ENCODE peak calls at places on chromosomes 6 and 20, in six cellular contexts. Q is spleen, A is HCT116, B is endothelial cell of umbilical vein, V is K562, P is stomach. I is an unnamed sample.

GRCh38 chr6:56804996-56805395 is 149.9 kb upstream of the BEND6 start:
- DNase-seq in P (no peak), B (peak; percentile 80), A (no peak), Q (no peak), V (no peak), I (no peak)

GRCh38 chr20:46708172-46708860 is 1.1 kb upstream of the SLC2A10 start:
- DNase-seq in B (no peak), P (peak; percentile 65), V (no peak), Q (no peak), A (no peak), I (no peak)

GRCh38 chr20:38337561-38338140 is 8.6 kb upstream of the LBP start:
- DNase-seq in A (peak; percentile 74), V (peak; percentile 85), B (no peak), Q (no peak), P (no peak), I (no peak)

GRCh38 chr6:139452176-139452876 is 77.9 kb upstream of the CITED2 start:
- DNase-seq in A (no peak), P (no peak), V (no peak), Q (no peak), B (peak; percentile 79), I (no peak)

GRCh38 chr20:62064788-62065668 is 653 bp downstream of the TAF4 start:
- DNase-seq in Q (peak; percentile 88), V (peak; percentile 78), P (peak; percentile 40), B (no peak), A (no peak), I (no peak)

GRCh38 chr20:38896009-38896594 is 30.1 kb upstream of the FAM83D start:
- DNase-seq in B (no peak), P (no peak), A (no peak), V (no peak), Q (no peak), I (no peak)

GRCh38 chr6:166317261-166318212 is 9.3 kb upstream of the PRR18 start:
- DNase-seq in V (no peak), A (no peak), B (no peak), P (no peak), Q (no peak), I (no peak)

GRCh38 chr6:152594726-152595125 is 42.4 kb downstream of the SYNE1 start:
- DNase-seq in P (no peak), Q (no peak), V (no peak), B (no peak), A (no peak), I (no peak)

GRCh38 chr20:18019068-18019467 is 38.6 kb downstream of the OVOL2 start:
- DNase-seq in Q (peak; percentile 51), P (no peak), A (no peak), B (no peak), V (peak; percentile 35), I (no peak)

GRCh38 chr20:24657878-24658620 is 188.6 kb downstream of the SYNDIG1 start:
- DNase-seq in A (no peak), B (no peak), P (no peak), Q (no peak), V (no peak), I (no peak)

GRCh38 chr20:3193806-3194616 is 10.5 kb downstream of the DDRGK1 start:
- DNase-seq in A (no peak), V (no peak), B (no peak), Q (peak; percentile 45), P (no peak), I (no peak)

GRCh38 chr6:75222261-75222660 is 16.4 kb upstream of the COL12A1 start:
- DNase-seq in P (no peak), Q (no peak), B (no peak), V (no peak), A (no peak), I (no peak)

GRCh38 chr20:50588034-50588736 is 78.0 kb downstream of the PTPN1 start:
- DNase-seq in A (peak; percentile 39), B (peak; percentile 65), P (peak; percentile 78), V (peak; percentile 85), Q (peak; percentile 92), I (peak; percentile 43)

GRCh38 chr6:169087436-169088046 is 166.1 kb downstream of the THBS2 start:
- DNase-seq in V (no peak), B (no peak), Q (no peak), A (no peak), P (no peak), I (no peak)

GRCh38 chr20:61683721-61684120 is 382.0 kb downstream of the TAF4 start:
- DNase-seq in V (no peak), A (no peak), B (no peak), Q (no peak), P (no peak), I (no peak)

GRCh38 chr20:8633366-8633765 is 435.5 kb upstream of the PLCB4 start:
- DNase-seq in B (peak; percentile 26), V (no peak), Q (no peak), A (no peak), P (no peak), I (no peak)

GRCh38 chr6:35731736-35732532 is 4.9 kb upstream of the ARMC12 start:
- DNase-seq in V (peak; percentile 97), Q (peak; percentile 100), P (peak; percentile 98), B (peak; percentile 87), A (no peak), I (peak; percentile 99)
- TF ChIP-seq POLR2A in V (peak; percentile 89), Q (peak; percentile 40), P (no peak), B (peak; percentile 75), A (no peak), I (peak; percentile 51)

DNA sequence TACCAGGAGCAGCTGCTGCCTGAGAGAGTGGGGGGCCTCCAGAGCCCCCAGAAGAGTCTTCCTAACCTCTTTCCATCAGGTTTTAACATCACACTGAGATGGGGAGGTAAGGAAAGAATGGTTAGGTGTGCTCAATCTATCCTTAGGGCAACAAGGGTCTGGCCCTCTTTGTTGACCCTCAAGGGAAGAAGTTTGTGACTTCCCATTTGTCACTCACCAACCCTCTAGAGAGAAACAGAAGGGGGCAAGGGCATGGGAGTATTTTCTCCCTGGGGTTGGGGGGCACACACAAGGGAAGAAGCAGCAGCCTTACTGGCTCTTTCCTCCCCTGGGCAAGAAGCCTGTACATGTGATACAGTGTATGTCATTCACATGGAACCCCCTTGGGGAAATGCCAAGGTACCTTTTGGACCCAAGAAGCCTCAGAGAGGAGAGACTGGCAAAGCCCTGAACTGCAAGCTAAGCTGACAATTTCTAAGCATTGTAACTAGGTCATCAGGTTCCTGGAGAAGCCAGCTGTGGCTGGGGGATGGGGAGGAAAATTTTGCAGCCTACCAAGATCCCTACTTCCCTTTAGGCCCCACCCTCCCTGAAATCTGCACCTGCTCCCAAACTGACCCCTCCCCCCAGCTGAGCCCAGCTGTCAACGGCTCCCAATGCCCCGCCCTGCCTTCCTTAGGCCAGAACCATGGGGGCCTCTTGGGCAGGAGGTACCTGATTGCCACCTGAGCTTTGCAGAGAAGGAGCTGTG is 14.5 kb downstream of the BCL2L1 start:
- DNase-seq in P (peak; percentile 80), B (no peak), V (peak; percentile 73), A (no peak), Q (peak; percentile 71), I (peak; percentile 81)
- TF ChIP-seq POLR2AphosphoS5 in P (no peak), B (no peak), V (no peak), A (peak; percentile 33), Q (no peak), I (no peak)

GRCh38 chr6:87731818-87732661 is 30.0 kb upstream of the AKIRIN2 start:
- DNase-seq in P (peak; percentile 96), A (peak; percentile 76), Q (peak; percentile 91), V (no peak), B (peak; percentile 88), I (peak; percentile 96)

GRCh38 chr6:87731080-87731479 is 29.0 kb upstream of the AKIRIN2 start:
- DNase-seq in A (no peak), Q (no peak), P (no peak), V (no peak), B (no peak), I (no peak)

GRCh38 chr6:87728706-87729105 is 26.7 kb upstream of the AKIRIN2 start:
- DNase-seq in B (no peak), A (no peak), V (no peak), P (no peak), Q (no peak), I (no peak)

GRCh38 chr6:87724994-87725811 is 23.2 kb upstream of the AKIRIN2 start:
- DNase-seq in B (no peak), A (no peak), V (no peak), P (no peak), Q (no peak), I (no peak)

DNA sequence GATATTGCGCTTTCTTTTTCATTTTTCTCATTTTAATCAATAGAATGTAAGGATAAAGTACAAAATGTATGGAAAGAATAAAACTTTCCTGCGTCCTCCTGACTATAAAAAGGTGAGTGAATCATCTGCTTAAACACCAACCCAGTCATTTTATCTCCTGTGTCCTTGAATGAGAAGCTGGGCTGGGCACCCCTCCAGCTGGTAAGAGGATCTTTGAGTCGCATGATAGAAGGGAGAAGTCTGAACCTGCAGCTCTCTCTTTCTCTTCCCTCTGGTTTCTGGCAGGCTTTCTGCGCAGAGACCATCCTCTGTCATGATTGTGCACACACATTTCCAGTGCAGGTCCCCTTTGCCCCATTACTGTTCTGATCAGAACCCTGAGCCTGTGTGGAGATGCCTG is 28.3 kb upstream of the AKIRIN2 start:
- DNase-seq in V (no peak), Q (no peak), A (no peak), B (no peak), P (no peak), I (peak; percentile 75)
- TF ChIP-seq POLR2A in V (no peak), Q (no peak), A (no peak), B (no peak), P (no peak), I (no peak)

GRCh38 chr6:34039943-34040342 is 105.9 kb downstream of the GRM4 start:
- DNase-seq in V (peak; percentile 74), A (no peak), B (no peak), Q (no peak), P (no peak), I (no peak)
- TF ChIP-seq POLR2AphosphoS5 in V (no peak), A (no peak), B (no peak), Q (no peak), P (no peak), I (no peak)

GRCh38 chr6:156057869-156058268 is 602.2 kb upstream of the NOX3 start:
- DNase-seq in Q (no peak), P (no peak), B (no peak), A (no peak), V (no peak), I (no peak)

GRCh38 chr6:156061465-156061864 is 605.8 kb upstream of the NOX3 start:
- DNase-seq in B (no peak), P (no peak), A (no peak), Q (no peak), V (no peak), I (no peak)

GRCh38 chr6:156056085-156056484 is 600.4 kb upstream of the NOX3 start:
- DNase-seq in V (no peak), B (no peak), A (no peak), P (no peak), Q (no peak), I (no peak)

GRCh38 chr6:156060013-156060412 is 604.4 kb upstream of the NOX3 start:
- DNase-seq in Q (no peak), B (no peak), V (no peak), A (no peak), P (no peak), I (no peak)

DNA sequence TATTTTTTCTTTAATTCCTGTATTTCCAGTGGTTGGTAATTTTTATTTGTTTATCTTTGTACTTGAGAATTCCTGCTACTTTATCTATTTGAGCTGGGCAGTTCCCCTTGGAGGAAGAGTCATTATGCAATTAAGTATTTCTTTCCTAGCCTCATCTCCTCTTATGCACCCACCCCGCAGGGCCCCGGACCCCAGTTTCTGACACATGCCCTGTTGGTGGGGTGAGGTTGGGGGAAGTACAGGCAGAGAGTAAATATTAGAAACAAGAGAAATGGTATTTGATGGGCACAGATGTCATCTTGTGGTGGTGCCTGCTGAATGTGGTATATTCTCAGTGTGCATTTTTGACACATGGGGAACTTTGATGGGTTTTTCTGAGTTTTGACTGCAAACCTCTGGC is 602.7 kb upstream of the NOX3 start:
- DNase-seq in V (no peak), Q (no peak), P (no peak), A (no peak), B (no peak), I (no peak)
- TF ChIP-seq POLR2A in V (no peak), Q (no peak), P (no peak), A (no peak), B (no peak), I (no peak)

I was measured in sigmoid colon.